ENCODE peak calls at places on chromosomes 11 and 22, in four cellular contexts. I is GM12891, T is GM12878, W is K562. G is an unnamed sample.

GRCh38 chr11:16126361-16126760 is 230.0 kb downstream of the SOX6 start:
- DNase-seq in T (no peak), I (no peak), W (no peak), G (no peak)

GRCh38 chr22:38338772-38339379 is 21.6 kb upstream of the CSNK1E start:
- DNase-seq in T (no peak), W (no peak), I (no peak), G (peak)

GRCh38 chr22:31734512-31734911 is 15.4 kb downstream of the PRR14L start:
- DNase-seq in T (no peak), I (no peak), W (no peak), G (no peak)

GRCh38 chr11:45933131-45933821 is 10.8 kb downstream of the LARGE2 start:
- DNase-seq in W (no peak), I (no peak), T (no peak), G (no peak)

GRCh38 chr11:117870176-117870952 is 6.1 kb downstream of the FXYD6 start:
- DNase-seq in I (no peak), W (no peak), T (no peak), G (no peak)

GRCh38 chr11:11313902-11314692 is 39.0 kb downstream of the CSNK2A3 start:
- DNase-seq in W (no peak), I (no peak), T (no peak), G (no peak)

GRCh38 chr11:67664696-67665536 is 9.5 kb downstream of the ALDH3B2 start:
- DNase-seq in T (no peak), I (no peak), W (peak), G (no peak)

GRCh38 chr11:34756591-34756990 is 135.7 kb downstream of the EHF start:
- DNase-seq in W (no peak), T (no peak), I (no peak), G (no peak)

GRCh38 chr11:35461917-35462316 is 42.6 kb upstream of the SLC1A2 start:
- DNase-seq in T (no peak), W (no peak), I (no peak), G (no peak)

GRCh38 chr11:5737091-5737490 is 843 bp downstream of the OR56B1 start:
- DNase-seq in T (no peak), I (no peak), W (no peak), G (no peak)

GRCh38 chr11:298406-299065 is 790 bp downstream of the IFITM5 start:
- DNase-seq in W (no peak), I (no peak), T (no peak), G (no peak)

GRCh38 chr11:98227266-98227665 is 793.5 kb upstream of the CNTN5 start:
- DNase-seq in W (no peak), T (no peak), I (no peak), G (no peak)

GRCh38 chr11:27532652-27533325 is 26.2 kb upstream of the LIN7C start:
- DNase-seq in T (no peak), W (no peak), I (no peak), G (no peak)

GRCh38 chr11:72684236-72684912 is 10.2 kb upstream of the PDE2A start:
- DNase-seq in T (no peak), I (peak), W (peak), G (peak)

GRCh38 chr11:64140101-64140500 is 25.8 kb downstream of the MACROD1 start:
- DNase-seq in T (no peak), W (no peak), I (no peak), G (no peak)

GRCh38 chr11:4539603-4540219 is 5.3 kb upstream of the OR52M1 start:
- DNase-seq in T (no peak), I (peak), W (peak), G (peak)

GRCh38 chr11:28472904-28473303 is 364.7 kb downstream of the METTL15 start:
- DNase-seq in T (no peak), I (no peak), W (no peak), G (no peak)

GRCh38 chr11:33116535-33116934 is 44.7 kb downstream of the CSTF3 start:
- DNase-seq in I (no peak), W (no peak), T (no peak), G (no peak)

GRCh38 chr22:49693848-49694247 is 133.8 kb downstream of the BRD1 start:
- DNase-seq in W (no peak), I (no peak), T (no peak), G (no peak)
- TF ChIP-seq SPI1 in W (no peak), I (no peak), T (no peak), G (no peak)

DNA sequence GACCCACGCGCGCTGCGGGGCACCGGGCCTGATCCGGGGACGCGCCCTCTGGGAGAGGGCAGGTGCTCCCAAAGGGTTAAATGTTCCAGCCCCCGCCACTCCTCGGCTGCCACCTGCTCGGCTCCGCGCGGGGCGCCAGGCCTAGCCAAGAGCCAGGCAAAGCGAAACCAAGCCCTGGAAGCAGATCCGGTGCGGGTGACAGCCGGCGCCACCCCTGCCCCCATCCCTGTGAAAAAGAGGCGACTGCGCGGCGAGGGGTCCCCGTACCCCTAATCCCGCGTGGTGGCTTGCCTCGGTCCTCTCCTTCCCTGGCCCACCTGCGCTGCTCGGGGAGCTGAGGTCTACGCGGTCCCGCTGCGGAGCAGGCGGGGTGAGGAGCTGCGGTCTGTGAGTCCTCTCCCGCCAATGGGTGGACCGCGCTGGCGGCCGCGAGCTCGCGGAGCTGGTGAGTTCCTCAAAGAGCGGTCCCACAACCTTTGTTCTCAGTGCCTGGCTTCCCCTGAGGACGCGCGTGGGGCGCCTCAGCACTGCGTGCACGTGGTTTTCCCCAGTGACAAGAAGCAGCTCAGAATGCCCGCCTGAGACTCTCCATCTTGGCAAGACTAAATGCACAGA is at the start of gene ME3:
- DNase-seq in W (no peak), I (peak), T (no peak), G (peak)
- TF ChIP-seq SPI1 in W (no peak), I (no peak), T (no peak), G (peak)

GRCh38 chr11:20610825-20611224 is 11.4 kb downstream of the SLC6A5 start:
- DNase-seq in W (no peak), I (no peak), T (no peak), G (no peak)
- TF ChIP-seq SPI1 in W (no peak), I (no peak), T (no peak), G (no peak)

GRCh38 chr11:24531528-24531927 is 34.7 kb downstream of the LUZP2 start:
- DNase-seq in I (no peak), W (no peak), T (no peak), G (no peak)
- TF ChIP-seq SPI1 in I (no peak), W (no peak), T (no peak), G (no peak)

DNA sequence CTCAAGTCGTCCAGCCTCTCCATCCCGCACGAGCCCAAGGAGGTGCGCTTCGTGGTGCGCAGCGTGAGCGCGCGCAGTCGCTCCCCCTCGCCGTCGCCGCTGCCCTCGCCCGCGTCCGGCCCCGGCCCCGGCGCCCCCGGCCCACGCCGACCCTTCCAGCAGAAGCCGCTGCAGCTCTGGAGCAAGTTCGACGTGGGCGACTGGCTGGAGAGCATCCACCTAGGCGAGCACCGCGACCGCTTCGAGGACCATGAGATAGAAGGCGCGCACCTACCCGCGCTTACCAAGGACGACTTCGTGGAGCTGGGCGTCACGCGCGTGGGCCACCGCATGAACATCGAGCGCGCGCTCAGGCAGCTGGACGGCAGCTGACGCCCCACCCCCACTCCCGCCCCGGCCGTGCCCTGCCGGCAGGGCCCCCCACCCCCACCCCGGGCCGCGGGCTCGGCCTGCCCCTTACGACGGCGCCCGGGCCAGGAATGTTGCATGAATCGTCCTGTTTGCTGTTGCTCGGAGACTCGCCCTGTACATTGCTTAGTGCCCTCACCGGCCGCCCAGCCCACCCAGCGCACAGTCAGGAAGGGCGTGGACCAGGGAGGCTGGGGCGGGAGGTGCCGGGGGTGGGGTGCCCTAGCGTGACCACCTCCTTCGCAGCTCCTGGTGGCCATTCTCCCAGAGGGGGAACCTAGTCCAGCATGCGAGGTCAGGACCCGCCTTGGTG is 6.9 kb upstream of the ACR start:
- DNase-seq in I (no peak), T (no peak), W (no peak), G (no peak)
- TF ChIP-seq SPI1 in I (no peak), T (no peak), W (no peak), G (no peak)

GRCh38 chr11:103609117-103610066 is 427.0 kb upstream of the DDI1 start:
- DNase-seq in I (no peak), T (no peak), W (no peak), G (no peak)
- TF ChIP-seq SPI1 in I (no peak), T (no peak), W (no peak), G (no peak)

DNA sequence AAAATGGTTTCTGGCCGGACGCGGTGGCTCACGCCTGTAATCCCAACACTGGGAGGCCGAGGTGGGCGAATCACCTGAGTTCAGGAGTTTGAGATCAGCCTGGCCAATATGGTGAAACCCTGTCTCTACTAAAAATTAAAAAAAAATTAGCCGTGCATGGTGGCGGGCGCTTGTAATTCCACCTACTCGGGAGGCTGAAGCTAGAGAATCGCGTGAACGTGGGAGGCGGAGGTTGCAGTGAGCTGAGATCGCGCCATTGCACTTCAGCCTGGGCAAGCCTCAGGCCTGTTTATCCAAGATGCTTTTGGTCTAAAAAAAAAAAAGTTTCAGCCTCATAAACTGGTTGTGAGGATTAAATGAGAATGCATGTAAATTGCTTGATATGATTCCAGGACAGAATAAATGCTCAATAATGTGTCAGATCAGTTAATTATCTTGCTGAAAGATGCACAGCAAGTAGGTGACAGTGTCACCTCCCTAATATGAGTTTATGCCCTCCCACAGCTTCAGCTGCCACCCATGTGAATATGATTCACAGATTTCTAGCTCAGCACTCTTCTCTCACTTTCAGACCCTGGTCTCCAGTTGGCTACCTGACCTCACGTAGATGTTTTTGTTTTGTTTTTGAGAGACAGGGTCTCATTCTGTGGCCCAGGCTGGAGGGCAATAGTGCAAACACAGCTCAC is 1.1 kb upstream of the ALG8 start:
- DNase-seq in I (no peak), T (no peak), W (peak), G (no peak)
- TF ChIP-seq SPI1 in I (no peak), T (no peak), W (no peak), G (no peak)

DNA sequence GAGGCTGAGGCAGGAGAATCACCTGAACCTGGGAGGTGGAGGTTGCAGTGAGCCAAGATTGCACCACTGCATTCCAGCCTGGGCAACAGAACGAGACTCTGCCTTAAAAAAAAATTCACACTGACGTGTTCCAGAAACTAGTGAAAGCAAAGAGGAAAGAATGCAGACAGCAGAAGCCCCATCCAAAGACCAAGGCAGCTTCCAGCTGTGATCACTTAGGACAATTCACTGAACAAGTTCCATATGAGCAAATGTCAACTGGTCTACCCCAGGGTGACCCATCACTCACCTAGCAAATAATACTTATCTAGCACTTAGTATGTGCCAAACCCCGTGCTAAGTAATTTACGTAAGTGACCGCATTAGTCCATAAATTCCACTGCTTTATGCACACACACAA is 138.9 kb downstream of the LARGE1 start:
- DNase-seq in W (no peak), T (no peak), I (no peak), G (no peak)
- TF ChIP-seq SPI1 in W (no peak), T (no peak), I (no peak), G (no peak)

G was measured in HL-60.